ENCODE peak calls at places on chromosomes 12 and 14, in four cellular contexts. B is GM12892, A is H1, P is esophagus muscularis mucosa. C is an unnamed sample.

GRCh38 chr12:1501695-1502440 is 92.5 kb downstream of the FBXL14 start:
- DNase-seq in B (no peak), P (no peak), A (no peak), C (no peak)

GRCh38 chr14:64663174-64663573 is 41.0 kb upstream of the PLEKHG3 start:
- DNase-seq in B (no peak), P (no peak), A (no peak), C (no peak)

GRCh38 chr14:106276326-106277267 is 750.2 kb downstream of the TMEM121 start:
- DNase-seq in A (no peak), P (no peak), B (no peak), C (no peak)

GRCh38 chr14:39372656-39373055 is 59.6 kb downstream of the FBXO33 start:
- DNase-seq in P (no peak), A (no peak), B (no peak), C (no peak)

GRCh38 chr14:60215520-60216195 is 33.4 kb upstream of the PPM1A start:
- DNase-seq in A (no peak), B (no peak), P (no peak), C (no peak)

GRCh38 chr12:126897102-126897501 is 1369.9 kb upstream of the TMEM132C start:
- DNase-seq in B (no peak), P (no peak), A (no peak), C (no peak)

GRCh38 chr12:73418541-73418940 is 1119.1 kb upstream of the ATXN7L3B start:
- DNase-seq in P (no peak), B (no peak), A (no peak), C (no peak)

GRCh38 chr14:89388853-89389252 is 28.2 kb downstream of the FOXN3 start:
- DNase-seq in B (no peak), P (no peak), A (no peak), C (no peak)

GRCh38 chr12:55974308-55974724 is 438 bp downstream of the RAB5B start:
- DNase-seq in B (peak; percentile 53), A (no peak), P (no peak), C (peak; percentile 67)

GRCh38 chr12:57782608-57783465 is at the start of gene TSFM:
- DNase-seq in B (peak; percentile 66), P (peak; percentile 98), A (peak; percentile 77), C (peak; percentile 85)

GRCh38 chr12:52691765-52692150 is 11.6 kb upstream of the KRT1 start:
- DNase-seq in B (no peak), P (no peak), A (no peak), C (no peak)

GRCh38 chr12:20268121-20268732 is 100.1 kb upstream of the PDE3A start:
- DNase-seq in B (no peak), P (no peak), A (no peak), C (no peak)

GRCh38 chr12:10304161-10304574 is 3.5 kb upstream of the KLRD1 start:
- DNase-seq in B (no peak), P (no peak), A (no peak), C (no peak)

GRCh38 chr12:124917841-124918621 is 3.6 kb upstream of the UBC start:
- DNase-seq in P (no peak), B (no peak), A (no peak), C (no peak)

GRCh38 chr12:116582610-116583009 is 23.4 kb downstream of the MAP1LC3B2 start:
- DNase-seq in P (no peak), A (no peak), B (no peak), C (peak; percentile 58)

GRCh38 chr12:49518914-49519573 is 19.8 kb upstream of the KCNH3 start:
- DNase-seq in B (no peak), P (peak; percentile 37), A (no peak), C (peak; percentile 28)

GRCh38 chr14:58245562-58245961 is 919 bp downstream of the PSMA3 start:
- DNase-seq in B (no peak), P (no peak), A (no peak), C (no peak)

GRCh38 chr14:56161658-56162057 is 43.4 kb downstream of the PELI2 start:
- DNase-seq in B (no peak), P (no peak), A (no peak), C (no peak)

GRCh38 chr14:56160058-56160457 is 41.8 kb downstream of the PELI2 start:
- DNase-seq in A (no peak), B (no peak), P (no peak), C (no peak)

GRCh38 chr14:56156096-56156495 is 37.9 kb downstream of the PELI2 start:
- DNase-seq in B (no peak), P (no peak), A (no peak), C (no peak)

GRCh38 chr14:56154321-56154720 is 36.1 kb downstream of the PELI2 start:
- DNase-seq in A (no peak), P (no peak), B (no peak), C (no peak)

GRCh38 chr14:56159066-56159465 is 40.9 kb downstream of the PELI2 start:
- DNase-seq in A (no peak), B (no peak), P (no peak), C (no peak)
- TF ChIP-seq POLR2AphosphoS5 in A (no peak), B (no peak), P (no peak), C (no peak)

DNA sequence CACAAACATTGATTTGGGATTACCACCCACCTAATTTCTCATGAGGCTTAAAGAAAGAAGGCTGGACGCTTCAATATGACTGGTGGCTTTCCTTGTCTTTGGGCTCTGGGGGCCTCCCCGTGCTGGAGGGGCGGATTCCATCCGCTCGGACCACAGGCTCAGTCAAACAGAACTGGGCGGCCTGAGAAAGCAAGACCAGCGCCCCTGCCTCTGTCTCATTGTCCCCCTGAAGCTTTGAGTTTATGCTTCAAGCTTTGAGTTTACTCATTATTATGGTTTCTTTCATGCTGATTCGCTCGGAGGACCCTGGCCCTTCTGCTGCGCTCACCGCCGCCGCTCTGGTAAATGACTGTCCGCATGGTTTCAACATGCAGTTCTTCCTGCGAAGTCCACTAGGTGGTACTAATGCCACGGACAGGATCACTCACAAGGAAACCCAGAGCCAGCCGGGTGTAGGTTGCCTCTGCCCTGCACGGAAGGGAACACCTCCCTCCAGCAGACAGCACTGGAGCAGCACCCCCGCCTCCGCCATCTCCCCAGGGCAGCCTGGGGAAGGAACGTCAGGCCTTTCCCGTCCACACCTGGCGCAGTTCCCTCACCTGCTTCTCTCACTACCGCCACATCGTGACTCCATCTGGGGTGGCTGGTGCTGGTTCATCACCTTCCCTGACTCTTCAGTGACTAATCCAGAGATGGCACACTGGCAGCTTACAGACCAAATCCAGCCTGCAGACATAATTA is 13.2 kb upstream of the TIGAR start:
- DNase-seq in P (no peak), B (no peak), A (peak; percentile 87), C (peak; percentile 34)
- TF ChIP-seq POLR2AphosphoS5 in P (no peak), B (no peak), A (peak; percentile 35), C (no peak)

DNA sequence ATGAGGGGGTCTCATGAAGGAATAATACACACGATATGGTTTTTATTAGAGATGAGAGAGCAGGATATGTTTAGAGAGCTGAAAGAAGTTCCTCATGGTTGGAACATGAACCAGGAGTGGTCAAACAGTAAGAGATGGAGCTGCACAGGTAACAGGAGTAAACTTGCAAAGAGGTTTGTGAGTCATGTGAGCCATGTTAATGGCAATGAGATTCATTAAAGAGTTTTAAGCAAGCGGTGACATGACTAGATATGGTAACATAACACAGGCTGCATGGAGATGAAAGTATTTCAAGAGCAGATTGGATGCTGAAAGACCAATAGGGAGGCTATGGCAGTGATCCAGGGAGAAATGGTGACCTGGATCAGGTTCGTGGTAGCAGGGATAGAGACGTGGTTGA is 62.6 kb upstream of the SSTR1 start:
- DNase-seq in A (no peak), B (no peak), P (no peak), C (no peak)
- TF ChIP-seq POLR2AphosphoS5 in A (no peak), B (no peak), P (no peak), C (no peak)

GRCh38 chr14:90399541-90400444 is 3.0 kb downstream of the CALM1 start:
- DNase-seq in P (peak; percentile 96), B (peak; percentile 76), A (peak; percentile 68), C (peak; percentile 86)
- TF ChIP-seq POLR2AphosphoS5 in P (peak; percentile 90), B (no peak), A (peak; percentile 53), C (no peak)

GRCh38 chr14:49858383-49858782 is 5.8 kb upstream of the NEMF start:
- DNase-seq in B (no peak), P (no peak), A (no peak), C (no peak)

GRCh38 chr14:49861923-49862673 is 9.5 kb upstream of the NEMF start:
- DNase-seq in P (peak; percentile 97), A (peak; percentile 69), B (no peak), C (peak; percentile 48)

GRCh38 chr14:49863483-49864262 is 11.1 kb upstream of the NEMF start:
- DNase-seq in A (no peak), P (no peak), B (no peak), C (peak; percentile 49)

GRCh38 chr14:49860988-49861387 is 8.4 kb upstream of the NEMF start:
- DNase-seq in B (no peak), P (no peak), A (no peak), C (no peak)

DNA sequence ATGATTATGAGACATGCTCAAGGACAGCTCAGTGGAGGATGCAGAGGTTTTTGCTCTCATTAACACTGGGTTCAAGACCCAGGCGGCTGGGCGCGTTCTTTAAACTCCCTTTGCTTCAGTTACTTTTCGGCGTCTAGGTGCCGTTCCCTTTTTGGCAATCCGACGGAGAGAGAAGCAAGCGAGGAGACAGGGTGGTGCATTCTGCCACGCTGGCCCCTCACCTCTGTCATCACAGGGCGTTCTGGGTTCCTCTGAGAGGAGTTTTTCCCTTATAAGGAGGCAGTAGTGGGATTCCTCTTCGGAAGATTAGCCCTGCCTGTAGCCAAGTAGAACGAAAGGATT is 9.0 kb upstream of the NEMF start:
- DNase-seq in P (peak; percentile 92), A (no peak), B (no peak), C (no peak)
- TF ChIP-seq POLR2AphosphoS5 in P (peak; percentile 84), A (peak; percentile 88), B (peak; percentile 67), C (no peak)

GRCh38 chr12:40063424-40063823 is 42.5 kb downstream of the SLC2A13 start:
- DNase-seq in B (no peak), A (no peak), P (no peak), C (no peak)
- TF ChIP-seq POLR2AphosphoS5 in B (no peak), A (no peak), P (no peak), C (no peak)

GRCh38 chr14:93752980-93753561 is 35.2 kb downstream of the PRIMA1 start:
- DNase-seq in A (no peak), P (no peak), B (no peak), C (no peak)
- TF ChIP-seq POLR2AphosphoS5 in A (no peak), P (peak; percentile 24), B (no peak), C (no peak)